ENCODE peak calls at places on chromosomes 12 and 14, in four cellular contexts. E is colonic mucosa; I is CD8-positive, alpha-beta memory T cell; X is foreskin fibroblast. O is an unnamed sample.

GRCh38 chr14:63555572-63555971 is 12.4 kb upstream of the PPP2R5E start:
- DNase-seq in E (no peak), I (no peak), X (no peak), O (no peak)

GRCh38 chr12:39764944-39765560 is 145.4 kb upstream of the ABCD2 start:
- DNase-seq in E (no peak), I (no peak), X (peak), O (peak)

GRCh38 chr14:95776798-95777615 is 63.1 kb upstream of the TCL1A start:
- DNase-seq in E (no peak), I (no peak), X (no peak), O (no peak)

GRCh38 chr12:67145692-67146091 is 123.5 kb upstream of the CAND1 start:
- DNase-seq in E (no peak), I (no peak), X (no peak), O (no peak)

GRCh38 chr12:95836630-95837239 is 22.0 kb upstream of the SNRPF start:
- DNase-seq in E (no peak), I (no peak), X (peak), O (no peak)

GRCh38 chr12:22333751-22334695 is 484 bp downstream of the ST8SIA1 start:
- DNase-seq in E (peak), I (no peak), X (peak), O (no peak)

GRCh38 chr12:12116677-12117076 is 45.9 kb downstream of the BCL2L14 start:
- DNase-seq in E (no peak), I (no peak), X (no peak), O (no peak)

GRCh38 chr12:66149702-66150398 is 19.3 kb upstream of the LLPH start:
- DNase-seq in E (peak), I (no peak), X (no peak), O (peak)

GRCh38 chr12:112121780-112122565 is 3.4 kb upstream of the TRAFD1 start:
- DNase-seq in E (peak), I (no peak), X (peak), O (peak)

GRCh38 chr12:109513977-109514376 is 36.5 kb downstream of the UBE3B start:
- DNase-seq in E (no peak), I (no peak), X (no peak), O (no peak)

GRCh38 chr12:47863985-47864384 is 40.8 kb downstream of the VDR start:
- DNase-seq in E (no peak), I (no peak), X (no peak), O (no peak)

GRCh38 chr12:126224032-126224431 is 1158.8 kb downstream of the AACS start:
- DNase-seq in E (no peak), I (no peak), X (no peak), O (no peak)

GRCh38 chr12:6761849-6762248 is 4.3 kb upstream of the PTMS start:
- DNase-seq in E (no peak), I (no peak), X (no peak), O (no peak)

GRCh38 chr12:101678081-101678480 is 19.4 kb upstream of the CHPT1 start:
- DNase-seq in E (no peak), I (no peak), X (no peak), O (no peak)

GRCh38 chr14:54132485-54132884 is 175.9 kb upstream of the BMP4 start:
- DNase-seq in E (no peak), I (no peak), X (no peak), O (no peak)

GRCh38 chr14:21308479-21309237 is 28.8 kb downstream of the RPGRIP1 start:
- DNase-seq in E (peak), I (peak), X (peak), O (peak)

GRCh38 chr14:92984082-92984788 is 61.3 kb downstream of the CHGA start:
- DNase-seq in E (no peak), I (no peak), X (no peak), O (no peak)

GRCh38 chr12:67386869-67387570 is 117.9 kb downstream of the CAND1 start:
- DNase-seq in E (no peak), I (no peak), X (peak), O (no peak)

GRCh38 chr14:21097616-21098133 is 780 bp downstream of the ZNF219 start:
- DNase-seq in E (peak), I (no peak), X (no peak), O (no peak)

DNA sequence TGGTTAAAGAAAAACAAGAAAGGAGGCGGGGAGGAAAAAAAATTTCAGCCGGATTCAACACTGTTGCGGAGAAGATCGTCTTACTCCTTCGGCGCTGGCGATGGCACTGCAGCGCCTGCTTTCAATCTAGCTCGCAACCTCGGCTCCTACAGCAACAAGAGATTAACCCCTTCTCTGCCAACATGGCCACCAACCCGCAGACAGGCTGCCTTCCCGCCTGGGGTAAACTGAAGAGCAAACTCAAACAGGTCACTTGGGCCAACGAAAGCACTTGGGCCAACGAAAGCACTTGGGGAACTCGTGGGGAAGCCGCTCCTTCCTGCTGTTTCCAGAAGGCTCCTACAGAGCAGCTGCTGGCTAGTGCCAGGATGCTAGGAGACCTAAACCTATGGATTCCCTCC is 73.7 kb downstream of the CIT start:
- DNase-seq in E (no peak), I (no peak), X (peak), O (peak)
- H3K4me3 ChIP-seq in E (no peak), I (no peak), X (peak), O (no peak)

DNA sequence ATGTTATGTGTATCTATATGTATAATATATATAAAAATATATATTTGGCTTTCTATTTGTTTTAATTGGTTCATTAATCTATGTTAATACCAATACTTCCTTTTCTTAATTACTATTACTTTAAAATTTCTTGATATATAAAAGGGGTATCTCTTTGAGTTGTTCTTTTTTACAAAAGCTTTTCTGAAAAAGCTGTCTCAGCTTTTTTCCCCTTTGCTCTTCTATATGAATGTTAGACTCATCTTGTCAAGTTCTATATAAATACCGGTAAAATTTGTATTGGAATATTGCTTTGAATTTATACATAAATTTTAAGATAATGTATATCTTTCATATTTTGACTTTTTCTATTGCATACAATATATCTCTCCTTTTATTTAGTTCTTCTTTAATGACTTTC is 139.8 kb upstream of the FOXG1 start:
- DNase-seq in E (no peak), I (no peak), X (no peak), O (no peak)
- H3K4me3 ChIP-seq in E (no peak), I (no peak), X (no peak), O (no peak)

GRCh38 chr12:130954544-130954831 is 781 bp downstream of the ADGRD1 start:
- DNase-seq in E (no peak), I (no peak), X (no peak), O (peak)
- H3K4me3 ChIP-seq in E (peak), I (no peak), X (peak), O (peak)

DNA sequence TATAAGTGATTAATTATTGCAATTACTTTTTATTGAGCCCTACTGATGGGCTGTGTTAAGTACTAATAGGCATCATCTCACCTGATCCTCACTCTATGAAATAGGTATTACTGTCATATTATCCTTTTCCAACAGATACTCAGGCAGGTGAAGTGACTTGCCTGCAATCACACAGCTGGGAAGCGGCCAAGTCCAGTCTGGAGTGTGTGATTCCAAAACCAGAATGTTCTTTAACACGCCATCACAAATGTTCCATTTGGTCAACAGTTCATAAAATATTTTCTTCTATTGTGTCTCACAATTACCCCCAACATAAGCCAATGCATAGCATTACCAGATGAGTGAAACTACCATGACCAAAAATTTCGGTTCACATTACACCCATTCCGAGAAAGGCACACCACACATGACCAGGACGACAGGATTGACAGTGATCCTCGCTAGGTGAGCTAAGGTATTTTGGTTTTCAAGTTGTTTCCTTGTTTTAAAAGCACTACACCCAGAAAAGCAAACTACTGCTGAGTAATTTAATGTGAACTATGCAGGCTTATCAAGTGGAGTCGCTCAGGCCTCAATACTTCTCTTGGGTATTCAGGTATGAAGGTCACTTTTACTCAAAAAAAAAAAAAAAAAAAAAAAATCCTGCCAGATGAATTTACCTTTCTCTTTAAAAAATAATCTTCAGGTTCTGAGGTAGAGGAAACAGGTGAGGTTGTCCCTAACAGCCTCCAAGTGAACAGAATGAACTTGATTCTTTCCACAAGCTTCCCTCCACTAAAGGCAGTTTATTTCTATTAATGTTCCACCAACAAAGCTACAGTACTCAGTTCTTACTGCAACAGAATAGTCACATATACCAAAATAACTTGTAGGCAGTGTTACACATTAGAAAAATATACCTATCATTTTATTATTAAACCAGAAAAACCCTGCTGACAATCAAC is 2.4 kb downstream of the VPS37B start:
- DNase-seq in E (peak), I (no peak), X (no peak), O (peak)
- H3K4me3 ChIP-seq in E (peak), I (peak), X (peak), O (no peak)

DNA sequence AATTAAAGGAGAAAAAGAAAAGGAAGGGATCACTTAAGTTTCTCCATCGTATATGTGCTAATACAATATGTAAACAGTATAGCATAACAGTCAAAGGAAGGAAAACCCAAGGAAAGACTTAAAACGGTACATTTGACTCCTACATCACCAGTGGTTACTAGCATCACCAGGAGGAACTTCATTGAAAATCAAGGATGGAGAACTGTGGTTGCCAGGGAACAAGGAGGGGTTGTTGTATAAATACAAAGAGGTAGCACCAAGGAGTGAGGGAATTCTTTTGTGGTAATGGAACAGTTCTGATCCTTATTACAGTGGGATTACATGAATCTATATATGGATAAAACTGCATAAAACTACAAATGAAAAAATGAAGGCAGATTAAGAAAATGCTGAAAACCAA is 1.6 kb downstream of the ZFYVE26 start:
- DNase-seq in E (no peak), I (no peak), X (no peak), O (no peak)
- H3K4me3 ChIP-seq in E (no peak), I (no peak), X (peak), O (no peak)

DNA sequence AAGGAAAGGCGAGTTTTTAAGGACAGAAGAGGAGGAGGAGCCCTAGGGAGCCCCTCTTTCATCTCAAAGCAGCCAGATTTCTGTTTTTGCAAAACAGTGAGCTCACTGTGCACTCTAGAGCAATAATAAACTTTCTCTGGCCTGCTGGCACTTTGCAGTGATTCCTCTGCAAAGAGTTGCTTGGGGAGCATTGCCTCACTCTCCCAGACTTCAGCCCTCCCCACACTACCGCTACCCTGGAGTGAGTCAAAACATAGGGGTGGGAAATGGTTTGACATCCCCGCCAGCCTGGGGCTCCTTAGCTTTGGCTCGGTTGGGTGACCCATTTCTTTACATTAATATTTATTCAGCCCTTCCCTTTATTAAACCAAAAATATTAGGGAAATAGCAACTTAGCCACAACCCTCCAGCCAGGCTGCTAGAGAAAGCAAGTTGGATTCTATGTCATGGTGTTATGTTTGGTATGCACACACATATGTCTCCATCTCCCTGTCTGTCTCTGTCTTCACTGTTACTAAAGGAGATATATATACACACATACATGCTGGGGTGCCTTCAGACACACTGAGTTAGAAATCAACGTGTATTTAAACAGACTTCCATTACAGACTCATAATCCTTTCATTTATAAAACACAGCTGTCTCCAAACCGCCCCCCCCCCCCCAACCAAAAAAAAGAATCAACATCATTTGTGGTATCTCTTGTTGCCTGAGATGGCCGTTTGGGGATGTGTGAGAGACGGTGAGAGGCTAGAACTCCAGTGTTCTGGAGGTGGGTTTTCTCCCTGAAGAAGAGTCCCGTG is 3.4 kb upstream of the IRF2BPL start:
- DNase-seq in E (no peak), I (no peak), X (peak), O (no peak)
- H3K4me3 ChIP-seq in E (no peak), I (peak), X (no peak), O (no peak)

DNA sequence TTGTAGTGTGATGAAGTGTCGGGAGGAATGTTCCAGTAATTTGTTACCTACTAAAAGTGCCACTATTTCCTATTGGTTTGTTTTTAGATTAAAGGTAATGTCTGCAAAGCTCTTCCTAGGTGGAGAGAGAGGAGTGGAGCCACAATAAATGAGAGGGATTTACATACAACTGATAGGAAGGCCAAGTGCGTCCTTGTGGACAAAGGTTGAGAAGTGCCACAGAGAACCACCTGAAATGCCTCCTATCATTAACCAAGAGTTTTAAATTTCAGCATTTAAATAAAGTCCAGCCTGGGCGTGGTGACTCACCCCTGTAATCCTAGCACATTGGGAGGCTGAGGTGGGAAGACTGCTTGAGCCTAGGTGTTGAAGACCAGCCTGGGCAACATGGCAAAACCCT is 2.5 kb upstream of the SNX6 start:
- DNase-seq in E (no peak), I (no peak), X (peak), O (no peak)
- H3K4me3 ChIP-seq in E (no peak), I (no peak), X (no peak), O (no peak)

GRCh38 chr12:89346741-89347324 is 5.5 kb downstream of the DUSP6 start:
- DNase-seq in E (peak), I (no peak), X (peak), O (peak)
- H3K4me3 ChIP-seq in E (no peak), I (no peak), X (no peak), O (no peak)